ENCODE peak calls at places on chromosomes 6 and 20, in six cellular contexts. H, G, J, U, Q and N are unnamed samples.
A peak's percentile ranks its signal among the peaks of the same experiment; 100 is the strongest.

GRCh38 chr6:10048370-10049297 is 366.2 kb downstream of the TFAP2A start:
- DNase-seq in J (no peak), Q (no peak), H (no peak), G (no peak), U (no peak), N (no peak)

GRCh38 chr6:163720460-163721235 is 306.1 kb downstream of the QKI start:
- DNase-seq in H (no peak), U (no peak), J (no peak), Q (no peak), G (no peak), N (no peak)

GRCh38 chr6:19342616-19343015 is 494.6 kb upstream of the ID4 start:
- DNase-seq in G (no peak), H (no peak), Q (no peak), J (no peak), U (no peak), N (no peak)

GRCh38 chr6:31158863-31159855 is 770 bp downstream of the TCF19 start:
- DNase-seq in Q (peak; percentile 35), H (no peak), G (no peak), J (no peak), U (no peak), N (peak; percentile 89)

GRCh38 chr6:120608826-120609225 is 725.5 kb downstream of the TBC1D32 start:
- DNase-seq in J (no peak), G (no peak), Q (no peak), U (peak; percentile 57), H (no peak), N (no peak)

GRCh38 chr20:3663031-3663701 is at the start of gene GFRA4:
- DNase-seq in H (no peak), J (no peak), Q (no peak), U (no peak), G (no peak), N (peak; percentile 87)

GRCh38 chr6:106381871-106382270 is 21.4 kb downstream of the CRYBG1 start:
- DNase-seq in Q (no peak), J (no peak), U (no peak), H (no peak), G (no peak), N (no peak)

GRCh38 chr6:127297502-127298070 is 30.9 kb downstream of the RNF146 start:
- DNase-seq in H (no peak), G (no peak), U (no peak), Q (no peak), J (no peak), N (no peak)

GRCh38 chr20:32560989-32561830 is 23.9 kb downstream of the NOL4L start:
- DNase-seq in H (no peak), Q (no peak), U (no peak), J (peak; percentile 56), G (no peak), N (peak; percentile 84)

GRCh38 chr20:38628580-38629470 is 27.2 kb downstream of the ARHGAP40 start:
- DNase-seq in J (no peak), G (no peak), U (no peak), H (no peak), Q (no peak), N (peak; percentile 52)

GRCh38 chr6:88359530-88360202 is 193.5 kb upstream of the CNR1 start:
- DNase-seq in H (no peak), G (no peak), J (no peak), Q (no peak), U (no peak), N (peak; percentile 11)

GRCh38 chr20:8414611-8415274 is 282.7 kb downstream of the PLCB1 start:
- DNase-seq in U (peak; percentile 81), H (peak; percentile 38), J (no peak), Q (no peak), G (no peak), N (no peak)

GRCh38 chr6:3230275-3231212 is 3.1 kb upstream of the TUBB2B start:
- DNase-seq in Q (no peak), H (peak; percentile 28), U (no peak), J (peak; percentile 60), G (peak; percentile 46), N (peak; percentile 81)

GRCh38 chr20:41330941-41331340 is 9.7 kb upstream of the LPIN3 start:
- DNase-seq in Q (no peak), G (no peak), H (no peak), J (no peak), U (no peak), N (no peak)

GRCh38 chr6:36752886-36753506 is 55.4 kb downstream of the RAB44 start:
- DNase-seq in U (no peak), J (no peak), G (no peak), Q (no peak), H (no peak), N (no peak)

GRCh38 chr6:151805286-151805840 is 2.1 kb upstream of the ESR1 start:
- DNase-seq in Q (no peak), U (no peak), J (no peak), H (no peak), G (no peak), N (peak; percentile 23)

GRCh38 chr6:138455746-138456392 is 43.4 kb downstream of the NHSL1 start:
- DNase-seq in G (no peak), U (peak; percentile 27), Q (peak; percentile 25), J (no peak), H (peak; percentile 91), N (no peak)